ENCODE peak calls at places on chromosome 6, in seven cellular contexts. M, R, P, U, I, Z and Q are unnamed samples. For H3K79me2 and H4K20me1, the result is how much of the 10 kb centered on the place peaks cover.

GRCh38 chr6:56940977-56941376 is 13.9 kb upstream of the BEND6 start:
- DNase-seq in M (no peak), R (no peak), P (no peak), U (no peak), I (no peak), Z (no peak), Q (no peak)

GRCh38 chr6:157552171-157552747 is 171.3 kb downstream of the ZDHHC14 start:
- DNase-seq in M (peak), R (no peak), P (no peak), U (peak), I (no peak), Z (no peak), Q (no peak)

GRCh38 chr6:41336824-41337223 is 1.4 kb downstream of the NCR2 start:
- DNase-seq in M (no peak), R (no peak), P (no peak), U (no peak), I (no peak), Z (no peak), Q (no peak)

GRCh38 chr6:137372532-137372931 is 121.7 kb downstream of the OLIG3 start:
- DNase-seq in M (no peak), R (no peak), P (no peak), U (no peak), I (no peak), Z (no peak), Q (no peak)

GRCh38 chr6:82415820-82416219 is 52.2 kb downstream of the TPBG start:
- DNase-seq in M (no peak), R (no peak), P (no peak), U (no peak), I (no peak), Z (no peak), Q (no peak)

GRCh38 chr6:133512410-133513016 is 271.4 kb downstream of the EYA4 start:
- DNase-seq in M (peak), R (no peak), P (peak), U (peak), I (peak), Z (peak), Q (peak)

GRCh38 chr6:20746024-20746423 is 211.8 kb downstream of the CDKAL1 start:
- DNase-seq in M (no peak), R (no peak), P (no peak), U (no peak), I (no peak), Z (no peak), Q (no peak)

GRCh38 chr6:7910654-7911344 is at the start of gene TXNDC5:
- DNase-seq in M (peak), R (no peak), P (peak), U (peak), I (peak), Z (peak), Q (peak)

GRCh38 chr6:56024931-56025330 is 149.5 kb upstream of the BMP5 start:
- DNase-seq in M (no peak), R (no peak), P (no peak), U (no peak), I (no peak), Z (no peak), Q (no peak)

DNA sequence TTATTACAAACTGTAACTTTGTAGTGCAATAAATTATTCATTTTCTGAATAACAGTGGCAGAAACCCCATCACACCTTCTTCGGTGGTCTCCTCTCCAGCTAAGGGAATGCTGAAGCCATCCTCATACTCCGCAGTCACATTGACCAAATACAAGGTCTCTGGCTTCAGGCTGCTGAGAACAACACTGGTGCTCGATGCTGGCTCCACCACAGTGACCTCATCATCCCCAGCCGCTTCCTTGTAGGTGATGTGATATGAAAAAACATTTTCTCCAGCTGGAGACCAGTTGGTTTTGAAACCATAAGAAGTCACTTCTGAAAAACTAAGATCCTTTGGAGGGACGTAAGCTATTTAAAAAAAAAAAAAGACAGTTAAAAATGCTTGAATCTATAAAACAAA is 25.0 kb downstream of the COL12A1 start:
- DNase-seq in M (no peak), R (no peak), P (no peak), U (no peak), I (no peak), Z (no peak), Q (no peak)
- H3K79me2 ChIP-seq in M (under half), R (under half), P (under half), U (under half), I (under half), Z (under half), Q (under half)

DNA sequence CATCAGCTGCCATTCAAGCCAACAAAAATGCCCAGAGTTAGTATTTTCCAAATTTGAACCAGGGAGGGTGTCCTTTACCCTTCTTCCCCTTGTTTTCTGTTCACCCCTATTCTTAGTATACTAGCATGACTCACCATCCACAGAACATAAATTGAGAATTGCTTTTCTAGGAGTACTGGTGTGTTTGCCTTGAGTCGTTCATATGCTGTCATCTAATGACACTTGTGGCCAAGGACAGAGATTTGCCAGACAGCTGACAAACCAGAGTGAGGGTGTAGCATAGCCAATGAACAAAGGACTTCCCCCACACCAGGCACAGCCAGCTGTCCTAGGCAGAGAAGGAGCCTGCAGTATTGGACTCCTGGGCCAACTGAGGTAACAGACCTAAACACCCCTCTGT is 62.2 kb downstream of the FILIP1 start:
- DNase-seq in M (no peak), R (no peak), P (no peak), U (no peak), I (no peak), Z (peak), Q (peak)
- H3K27ac ChIP-seq in M (no peak), R (no peak), P (no peak), U (no peak), I (no peak), Z (peak), Q (no peak)

GRCh38 chr6:33985947-33986346 is 159.9 kb downstream of the GRM4 start:
- DNase-seq in M (no peak), R (no peak), P (no peak), U (no peak), I (no peak), Z (no peak), Q (no peak)
- H4K20me1 ChIP-seq in M (under half), R (under half), P (under half), U (under half), I (under half), Z (under half), Q (under half)

GRCh38 chr6:15475261-15475660 is 187.6 kb downstream of the DTNBP1 start:
- DNase-seq in M (no peak), R (no peak), P (peak), U (no peak), I (no peak), Z (no peak), Q (no peak)
- H3K79me2 ChIP-seq in M (half or more), R (under half), P (under half), U (half or more), I (under half), Z (under half), Q (under half)

DNA sequence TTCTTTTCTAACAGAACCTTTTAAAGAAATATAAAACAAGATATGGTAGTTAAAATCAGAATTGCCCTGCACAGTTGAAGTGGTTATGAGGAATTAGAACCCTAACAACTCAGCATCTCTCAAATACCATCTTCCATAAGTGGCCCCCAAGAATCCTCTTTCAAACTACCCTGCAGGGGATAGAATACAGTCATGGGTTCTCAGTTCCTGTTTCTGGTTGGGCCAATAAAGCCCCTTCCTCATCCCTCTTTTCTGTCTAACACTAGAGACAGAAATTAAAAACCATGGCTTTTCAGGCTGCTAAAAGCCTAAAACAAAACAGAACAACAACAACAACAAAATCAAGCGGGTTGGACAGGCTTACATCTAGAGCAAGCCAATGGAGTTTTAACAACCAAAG is 6.7 kb upstream of the LCA5 start:
- DNase-seq in M (no peak), R (no peak), P (peak), U (no peak), I (no peak), Z (no peak), Q (no peak)
- H3K27ac ChIP-seq in M (no peak), R (peak), P (no peak), U (no peak), I (no peak), Z (peak), Q (peak)

GRCh38 chr6:163538331-163538730 is 123.8 kb downstream of the QKI start:
- DNase-seq in M (peak), R (no peak), P (no peak), U (peak), I (no peak), Z (no peak), Q (no peak)
- H4K20me1 ChIP-seq in M (half or more), R (under half), P (under half), U (under half), I (under half), Z (under half), Q (under half)